ENCODE peak calls at places on chromosomes 2 and 18, in six cellular contexts. Q, L, U, K, R and I are unnamed samples.

GRCh38 chr2:75853441-75853840 is 142.7 kb upstream of the GCFC2 start:
- DNase-seq in Q (no peak), L (no peak), U (no peak), K (no peak), R (no peak), I (no peak)

GRCh38 chr2:117815946-117816345 is 1.5 kb downstream of the DDX18 start:
- DNase-seq in Q (no peak), L (no peak), U (no peak), K (no peak), R (no peak), I (no peak)

GRCh38 chr2:64786343-64787018 is 132.8 kb upstream of the SERTAD2 start:
- DNase-seq in Q (no peak), L (no peak), U (no peak), K (no peak), R (no peak), I (no peak)

GRCh38 chr2:75569546-75569945 is 8.8 kb upstream of the EVA1A start:
- DNase-seq in Q (no peak), L (no peak), U (no peak), K (no peak), R (no peak), I (no peak)

GRCh38 chr2:6181525-6182270 is 489.5 kb downstream of the SOX11 start:
- DNase-seq in Q (no peak), L (no peak), U (no peak), K (no peak), R (no peak), I (no peak)

GRCh38 chr2:21617885-21618434 is 494.2 kb downstream of the TDRD15 start:
- DNase-seq in Q (no peak), L (no peak), U (no peak), K (no peak), R (no peak), I (no peak)

GRCh38 chr2:144267209-144267608 is 252.7 kb downstream of the ZEB2 start:
- DNase-seq in Q (no peak), L (no peak), U (no peak), K (no peak), R (no peak), I (no peak)

GRCh38 chr18:67519582-67519981 is 3.1 kb upstream of the DSEL start:
- DNase-seq in Q (no peak), L (no peak), U (no peak), K (no peak), R (no peak), I (no peak)

GRCh38 chr2:5781679-5782078 is 89.5 kb downstream of the SOX11 start:
- DNase-seq in Q (no peak), L (no peak), U (no peak), K (no peak), R (no peak), I (no peak)

GRCh38 chr2:147045113-147045512 is 799.7 kb upstream of the ACVR2A start:
- DNase-seq in Q (peak), L (peak), U (no peak), K (no peak), R (peak), I (no peak)

GRCh38 chr2:24819442-24820174 is 26.4 kb downstream of the CENPO start:
- DNase-seq in Q (no peak), L (no peak), U (no peak), K (no peak), R (no peak), I (peak)

GRCh38 chr2:128321784-128322650 is 3.3 kb upstream of the HS6ST1 start:
- DNase-seq in Q (peak), L (peak), U (peak), K (peak), R (peak), I (peak)

GRCh38 chr2:10400568-10400977 is 47.6 kb downstream of the ODC1 start:
- DNase-seq in Q (no peak), L (no peak), U (peak), K (no peak), R (peak), I (no peak)

GRCh38 chr2:216651370-216651881 is 18.2 kb downstream of the IGFBP2 start:
- DNase-seq in Q (no peak), L (no peak), U (no peak), K (no peak), R (peak), I (no peak)

GRCh38 chr2:16664809-16665745 is 557 bp downstream of the CYRIA start:
- DNase-seq in Q (no peak), L (no peak), U (peak), K (peak), R (no peak), I (no peak)

GRCh38 chr2:8170552-8170951 is 511.3 kb upstream of the ID2 start:
- DNase-seq in Q (no peak), L (no peak), U (no peak), K (no peak), R (no peak), I (no peak)